ENCODE peak calls at places on chromosomes 16 and 17, in eight cellular contexts. F is NCI-H1436, D is DMS 273 treated with DMSO at 0.1 percent for 48 hours, N is NCI-H1092, H is T-helper 1 cell, Q is iris pigment epithelial cell, Y is GM03348, V is AG04449. L is an unnamed sample.

GRCh38 chr16:50282010-50282538 is 15.7 kb downstream of the ADCY7 start:
- DNase-seq in F (no peak), D (no peak), N (no peak), H (peak), Q (peak), Y (no peak), V (no peak), L (peak)

GRCh38 chr17:46053911-46054534 is 55.0 kb downstream of the STH start:
- DNase-seq in F (no peak), D (no peak), N (no peak), H (no peak), Q (peak), Y (no peak), V (peak), L (no peak)

GRCh38 chr17:79850571-79851460 is 11.6 kb upstream of the CBX4 start:
- DNase-seq in F (no peak), D (no peak), N (no peak), H (no peak), Q (peak), Y (peak), V (peak), L (no peak)

GRCh38 chr17:82914375-82914774 is 74.6 kb upstream of the ZNF750 start:
- DNase-seq in F (no peak), D (no peak), N (no peak), H (no peak), Q (no peak), Y (peak), V (no peak), L (no peak)

GRCh38 chr17:28335959-28336871 is 654 bp downstream of the TNFAIP1 start:
- DNase-seq in F (peak), D (no peak), N (no peak), H (no peak), Q (peak), Y (peak), V (peak), L (no peak)

GRCh38 chr16:48963306-48963705 is 318.3 kb downstream of the CBLN1 start:
- DNase-seq in F (no peak), D (no peak), N (no peak), H (no peak), Q (no peak), Y (peak), V (no peak), L (no peak)

GRCh38 chr17:9127340-9127739 is 106.0 kb downstream of the NTN1 start:
- DNase-seq in F (no peak), D (no peak), N (no peak), H (no peak), Q (no peak), Y (no peak), V (no peak), L (no peak)

GRCh38 chr16:51359141-51359960 is 208.3 kb upstream of the SALL1 start:
- DNase-seq in F (no peak), D (no peak), N (no peak), H (no peak), Q (peak), Y (no peak), V (no peak), L (no peak)

GRCh38 chr16:54446639-54447038 is 160.1 kb upstream of the IRX3 start:
- DNase-seq in F (peak), D (no peak), N (no peak), H (no peak), Q (peak), Y (peak), V (peak), L (no peak)

GRCh38 chr17:83067718-83068261 is 11.6 kb upstream of the METRNL start:
- DNase-seq in F (no peak), D (no peak), N (no peak), H (no peak), Q (no peak), Y (no peak), V (no peak), L (no peak)

GRCh38 chr17:37791434-37791833 is 46.6 kb upstream of the HNF1B start:
- DNase-seq in F (no peak), D (no peak), N (no peak), H (peak), Q (peak), Y (no peak), V (no peak), L (peak)

GRCh38 chr16:77297996-77298637 is 98.9 kb downstream of the SYCE1L start:
- DNase-seq in F (no peak), D (no peak), N (no peak), H (no peak), Q (peak), Y (no peak), V (no peak), L (no peak)

GRCh38 chr16:81889896-81890634 is 111.0 kb downstream of the PLCG2 start:
- DNase-seq in F (peak), D (no peak), N (peak), H (peak), Q (peak), Y (peak), V (peak), L (peak)

L was measured in T-helper 9 cell.